ENCODE peak calls at places on chromosome 5, in eight cellular contexts. L is G401; A is SJSA1; G is activated naive CD4-positive, alpha-beta T cell treated with anti-CD3 and anti-CD28 coated beads for 36 hours; K is lower lobe of right lung; W is effector memory CD4-positive, alpha-beta T cell; U is H9; F is sigmoid colon. D is an unnamed sample.

GRCh38 chr5:150159741-150160179 is 4.1 kb upstream of the PDGFRB start:
- DNase-seq in L (no peak), F (no peak), W (no peak), K (no peak), G (no peak), U (no peak), A (peak; percentile 84), D (no peak)

GRCh38 chr5:9765421-9765820 is 135.3 kb upstream of the TAS2R1 start:
- DNase-seq in W (no peak), F (no peak), K (no peak), L (no peak), A (no peak), G (no peak), U (no peak), D (no peak)

GRCh38 chr5:27144456-27144855 is 106.1 kb upstream of the CDH9 start:
- DNase-seq in F (no peak), W (no peak), K (no peak), L (no peak), U (no peak), A (no peak), G (no peak), D (no peak)

GRCh38 chr5:11904270-11904906 is at the start of gene CTNND2:
- DNase-seq in G (no peak), U (peak; percentile 85), W (no peak), F (no peak), K (peak; percentile 49), L (peak; percentile 88), A (no peak), D (no peak)

GRCh38 chr5:1409386-1410110 is 35.7 kb downstream of the SLC6A3 start:
- DNase-seq in L (no peak), K (peak; percentile 30), F (peak; percentile 52), G (peak; percentile 44), W (no peak), A (no peak), U (peak; percentile 52), D (peak; percentile 9)

GRCh38 chr5:52799358-52799982 is 11.8 kb downstream of the ITGA1 start:
- DNase-seq in U (peak; percentile 66), G (peak; percentile 46), L (peak; percentile 44), F (peak; percentile 83), A (peak; percentile 83), W (no peak), K (peak; percentile 58), D (no peak)

GRCh38 chr5:120329095-120329494 is 135.0 kb upstream of the PRR16 start:
- DNase-seq in U (no peak), G (no peak), K (no peak), L (no peak), W (no peak), F (no peak), A (no peak), D (no peak)

GRCh38 chr5:81779125-81779934 is 28.4 kb upstream of the SSBP2 start:
- DNase-seq in F (peak; percentile 87), W (peak; percentile 22), K (peak; percentile 84), L (peak; percentile 78), G (peak; percentile 51), A (peak; percentile 51), U (no peak), D (peak; percentile 9)

GRCh38 chr5:123916331-123917121 is 404.5 kb downstream of the CSNK1G3 start:
- DNase-seq in A (no peak), U (no peak), L (no peak), F (no peak), K (no peak), G (no peak), W (no peak), D (no peak)

GRCh38 chr5:72525816-72526215 is 18.6 kb upstream of the ZNF366 start:
- DNase-seq in L (no peak), G (no peak), A (no peak), W (no peak), U (no peak), K (no peak), F (no peak), D (no peak)

GRCh38 chr5:154118832-154119442 is 71.6 kb upstream of the GALNT10 start:
- DNase-seq in G (no peak), K (no peak), U (no peak), L (no peak), A (no peak), F (no peak), W (no peak), D (no peak)